ENCODE peak calls at places on chromosomes 2 and 18, in seven cellular contexts. One of them, this sample, is unnamed.

GRCh38 chr18:43830905-43831304 is 553.6 kb upstream of the SYT4 start:
- DNase-seq in effector memory CD8-positive, alpha-beta T cell: no peak
- DNase-seq in stimulated activated naive B cell treated with anti-CD40 and anti-IgM and Interleukin-4, amounts not matched to agents 10 μg/mL and 1 μg/mL and 100 μg/mL, for 72 hours: no peak
- DNase-seq in right atrium auricular region: no peak
- DNase-seq in mucosa of gallbladder: no peak
- DNase-seq in activated T-cell treated with anti-CD3 and anti-CD28 coated beads for 1 hour: no peak
- DNase-seq in activated CD4-positive, alpha-beta T cell treated with anti-CD3 and anti-CD28 coated beads, Interleukin-2, amount 50 U/mL, for 4 hours: no peak
- DNase-seq in this sample: no peak

GRCh38 chr2:62209427-62209991 is 13.6 kb downstream of the B3GNT2 start:
- DNase-seq in effector memory CD8-positive, alpha-beta T cell: no peak
- DNase-seq in stimulated activated naive B cell treated with anti-CD40 and anti-IgM and Interleukin-4, amounts not matched to agents 10 μg/mL and 1 μg/mL and 100 μg/mL, for 72 hours: no peak
- DNase-seq in right atrium auricular region: no peak
- DNase-seq in mucosa of gallbladder: no peak
- DNase-seq in activated T-cell treated with anti-CD3 and anti-CD28 coated beads for 1 hour: no peak
- DNase-seq in activated CD4-positive, alpha-beta T cell treated with anti-CD3 and anti-CD28 coated beads, Interleukin-2, amount 50 U/mL, for 4 hours: no peak
- DNase-seq in this sample: no peak

GRCh38 chr2:70936979-70937811 is 1.5 kb downstream of the ATP6V1B1 start:
- DNase-seq in effector memory CD8-positive, alpha-beta T cell: no peak
- DNase-seq in stimulated activated naive B cell treated with anti-CD40 and anti-IgM and Interleukin-4, amounts not matched to agents 10 μg/mL and 1 μg/mL and 100 μg/mL, for 72 hours: no peak
- DNase-seq in right atrium auricular region: no peak
- DNase-seq in mucosa of gallbladder: no peak
- DNase-seq in activated T-cell treated with anti-CD3 and anti-CD28 coated beads for 1 hour: no peak
- DNase-seq in activated CD4-positive, alpha-beta T cell treated with anti-CD3 and anti-CD28 coated beads, Interleukin-2, amount 50 U/mL, for 4 hours: no peak
- DNase-seq in this sample: no peak

GRCh38 chr2:191051177-191051576 is 37.2 kb upstream of the STAT1 start:
- DNase-seq in effector memory CD8-positive, alpha-beta T cell: no peak
- DNase-seq in stimulated activated naive B cell treated with anti-CD40 and anti-IgM and Interleukin-4, amounts not matched to agents 10 μg/mL and 1 μg/mL and 100 μg/mL, for 72 hours: no peak
- DNase-seq in right atrium auricular region: no peak
- DNase-seq in mucosa of gallbladder: no peak
- DNase-seq in activated T-cell treated with anti-CD3 and anti-CD28 coated beads for 1 hour: no peak
- DNase-seq in activated CD4-positive, alpha-beta T cell treated with anti-CD3 and anti-CD28 coated beads, Interleukin-2, amount 50 U/mL, for 4 hours: no peak
- DNase-seq in this sample: no peak

GRCh38 chr18:42029100-42029499 is 74.1 kb downstream of the PIK3C3 start:
- DNase-seq in effector memory CD8-positive, alpha-beta T cell: no peak
- DNase-seq in stimulated activated naive B cell treated with anti-CD40 and anti-IgM and Interleukin-4, amounts not matched to agents 10 μg/mL and 1 μg/mL and 100 μg/mL, for 72 hours: no peak
- DNase-seq in right atrium auricular region: no peak
- DNase-seq in mucosa of gallbladder: no peak
- DNase-seq in activated T-cell treated with anti-CD3 and anti-CD28 coated beads for 1 hour: no peak
- DNase-seq in activated CD4-positive, alpha-beta T cell treated with anti-CD3 and anti-CD28 coated beads, Interleukin-2, amount 50 U/mL, for 4 hours: no peak
- DNase-seq in this sample: no peak

GRCh38 chr18:58496937-58497336 is 132.0 kb downstream of the ALPK2 start:
- DNase-seq in effector memory CD8-positive, alpha-beta T cell: no peak
- DNase-seq in stimulated activated naive B cell treated with anti-CD40 and anti-IgM and Interleukin-4, amounts not matched to agents 10 μg/mL and 1 μg/mL and 100 μg/mL, for 72 hours: no peak
- DNase-seq in right atrium auricular region: no peak
- DNase-seq in mucosa of gallbladder: no peak
- DNase-seq in activated T-cell treated with anti-CD3 and anti-CD28 coated beads for 1 hour: no peak
- DNase-seq in activated CD4-positive, alpha-beta T cell treated with anti-CD3 and anti-CD28 coated beads, Interleukin-2, amount 50 U/mL, for 4 hours: no peak
- DNase-seq in this sample: no peak

GRCh38 chr2:172965433-172965832 is 110.2 kb upstream of the MAP3K20 start:
- DNase-seq in effector memory CD8-positive, alpha-beta T cell: no peak
- DNase-seq in stimulated activated naive B cell treated with anti-CD40 and anti-IgM and Interleukin-4, amounts not matched to agents 10 μg/mL and 1 μg/mL and 100 μg/mL, for 72 hours: no peak
- DNase-seq in right atrium auricular region: no peak
- DNase-seq in mucosa of gallbladder: no peak
- DNase-seq in activated T-cell treated with anti-CD3 and anti-CD28 coated beads for 1 hour: no peak
- DNase-seq in activated CD4-positive, alpha-beta T cell treated with anti-CD3 and anti-CD28 coated beads, Interleukin-2, amount 50 U/mL, for 4 hours: no peak
- DNase-seq in this sample: no peak

GRCh38 chr2:239297142-239298125 is 103.4 kb downstream of the HDAC4 start:
- DNase-seq in effector memory CD8-positive, alpha-beta T cell: no peak
- DNase-seq in stimulated activated naive B cell treated with anti-CD40 and anti-IgM and Interleukin-4, amounts not matched to agents 10 μg/mL and 1 μg/mL and 100 μg/mL, for 72 hours: no peak
- DNase-seq in right atrium auricular region: no peak
- DNase-seq in mucosa of gallbladder: no peak
- DNase-seq in activated T-cell treated with anti-CD3 and anti-CD28 coated beads for 1 hour: no peak
- DNase-seq in activated CD4-positive, alpha-beta T cell treated with anti-CD3 and anti-CD28 coated beads, Interleukin-2, amount 50 U/mL, for 4 hours: no peak
- DNase-seq in this sample: no peak

GRCh38 chr2:28160986-28161425 is 231.7 kb upstream of the FOSL2 start:
- DNase-seq in effector memory CD8-positive, alpha-beta T cell: no peak
- DNase-seq in stimulated activated naive B cell treated with anti-CD40 and anti-IgM and Interleukin-4, amounts not matched to agents 10 μg/mL and 1 μg/mL and 100 μg/mL, for 72 hours: no peak
- DNase-seq in right atrium auricular region: no peak
- DNase-seq in mucosa of gallbladder: no peak
- DNase-seq in activated T-cell treated with anti-CD3 and anti-CD28 coated beads for 1 hour: no peak
- DNase-seq in activated CD4-positive, alpha-beta T cell treated with anti-CD3 and anti-CD28 coated beads, Interleukin-2, amount 50 U/mL, for 4 hours: no peak
- DNase-seq in this sample: no peak

GRCh38 chr2:40975175-40975574 is 523.3 kb upstream of the SLC8A1 start:
- DNase-seq in effector memory CD8-positive, alpha-beta T cell: no peak
- DNase-seq in stimulated activated naive B cell treated with anti-CD40 and anti-IgM and Interleukin-4, amounts not matched to agents 10 μg/mL and 1 μg/mL and 100 μg/mL, for 72 hours: no peak
- DNase-seq in right atrium auricular region: no peak
- DNase-seq in mucosa of gallbladder: no peak
- DNase-seq in activated T-cell treated with anti-CD3 and anti-CD28 coated beads for 1 hour: no peak
- DNase-seq in activated CD4-positive, alpha-beta T cell treated with anti-CD3 and anti-CD28 coated beads, Interleukin-2, amount 50 U/mL, for 4 hours: no peak
- DNase-seq in this sample: no peak

GRCh38 chr18:3593381-3593903 is 143.5 kb downstream of the TGIF1 start:
- DNase-seq in effector memory CD8-positive, alpha-beta T cell: no peak
- DNase-seq in stimulated activated naive B cell treated with anti-CD40 and anti-IgM and Interleukin-4, amounts not matched to agents 10 μg/mL and 1 μg/mL and 100 μg/mL, for 72 hours: no peak
- DNase-seq in right atrium auricular region: peak
- DNase-seq in mucosa of gallbladder: no peak
- DNase-seq in activated T-cell treated with anti-CD3 and anti-CD28 coated beads for 1 hour: no peak
- DNase-seq in activated CD4-positive, alpha-beta T cell treated with anti-CD3 and anti-CD28 coated beads, Interleukin-2, amount 50 U/mL, for 4 hours: no peak
- DNase-seq in this sample: no peak

GRCh38 chr2:212928681-212929080 is 222.7 kb downstream of the IKZF2 start:
- DNase-seq in effector memory CD8-positive, alpha-beta T cell: no peak
- DNase-seq in stimulated activated naive B cell treated with anti-CD40 and anti-IgM and Interleukin-4, amounts not matched to agents 10 μg/mL and 1 μg/mL and 100 μg/mL, for 72 hours: no peak
- DNase-seq in right atrium auricular region: no peak
- DNase-seq in mucosa of gallbladder: no peak
- DNase-seq in activated T-cell treated with anti-CD3 and anti-CD28 coated beads for 1 hour: no peak
- DNase-seq in activated CD4-positive, alpha-beta T cell treated with anti-CD3 and anti-CD28 coated beads, Interleukin-2, amount 50 U/mL, for 4 hours: no peak
- DNase-seq in this sample: no peak

GRCh38 chr2:172885996-172886395 is 150.4 kb downstream of the RAPGEF4 start:
- DNase-seq in effector memory CD8-positive, alpha-beta T cell: no peak
- DNase-seq in stimulated activated naive B cell treated with anti-CD40 and anti-IgM and Interleukin-4, amounts not matched to agents 10 μg/mL and 1 μg/mL and 100 μg/mL, for 72 hours: no peak
- DNase-seq in right atrium auricular region: no peak
- DNase-seq in mucosa of gallbladder: no peak
- DNase-seq in activated T-cell treated with anti-CD3 and anti-CD28 coated beads for 1 hour: no peak
- DNase-seq in activated CD4-positive, alpha-beta T cell treated with anti-CD3 and anti-CD28 coated beads, Interleukin-2, amount 50 U/mL, for 4 hours: no peak
- DNase-seq in this sample: no peak

GRCh38 chr2:38301340-38301968 is 75.6 kb downstream of the ATL2 start:
- DNase-seq in effector memory CD8-positive, alpha-beta T cell: no peak
- DNase-seq in stimulated activated naive B cell treated with anti-CD40 and anti-IgM and Interleukin-4, amounts not matched to agents 10 μg/mL and 1 μg/mL and 100 μg/mL, for 72 hours: peak
- DNase-seq in right atrium auricular region: no peak
- DNase-seq in mucosa of gallbladder: no peak
- DNase-seq in activated T-cell treated with anti-CD3 and anti-CD28 coated beads for 1 hour: no peak
- DNase-seq in activated CD4-positive, alpha-beta T cell treated with anti-CD3 and anti-CD28 coated beads, Interleukin-2, amount 50 U/mL, for 4 hours: no peak
- DNase-seq in this sample: no peak

This sample was measured in NCI-H524.